ENCODE peak calls at places on chromosomes 11 and 22, in five cellular contexts. K is pulmonary artery endothelial cell, G is cardiac muscle cell, R is neuronal stem cell, W is OCI-M1. A is an unnamed sample.

GRCh38 chr11:27626269-27626937 is 73.9 kb downstream of the BDNF start:
- DNase-seq in K (no peak), G (no peak), R (no peak), W (no peak), A (no peak)

GRCh38 chr11:103183981-103184592 is 74.9 kb downstream of the DYNC2H1 start:
- DNase-seq in K (no peak), G (peak), R (no peak), W (no peak), A (no peak)

GRCh38 chr11:128804481-128804880 is 62.6 kb downstream of the KCNJ1 start:
- DNase-seq in K (no peak), G (peak), R (no peak), W (no peak), A (no peak)

GRCh38 chr22:45910928-45911467 is 66.0 kb downstream of the WNT7B start:
- DNase-seq in K (no peak), G (no peak), R (no peak), W (no peak), A (no peak)

GRCh38 chr11:363948-364761 is 5.1 kb upstream of the B4GALNT4 start:
- DNase-seq in K (no peak), G (no peak), R (no peak), W (peak), A (peak)

GRCh38 chr11:59206635-59207034 is 6.1 kb downstream of the MPEG1 start:
- DNase-seq in K (no peak), G (peak), R (no peak), W (peak), A (no peak)

GRCh38 chr11:61972112-61972795 is 4.8 kb upstream of the FTH1 start:
- DNase-seq in K (no peak), G (peak), R (no peak), W (peak), A (no peak)

GRCh38 chr11:68012843-68013610 is 2.9 kb downstream of the ALDH3B1 start:
- DNase-seq in K (no peak), G (peak), R (no peak), W (no peak), A (no peak)

GRCh38 chr11:77814848-77815247 is 5.7 kb downstream of the RSF1 start:
- DNase-seq in K (no peak), G (no peak), R (no peak), W (peak), A (no peak)

GRCh38 chr11:95067042-95067827 is 516 bp downstream of the SRSF8 start:
- DNase-seq in K (no peak), G (peak), R (peak), W (peak), A (peak)

GRCh38 chr11:70128435-70128906 is 50.4 kb downstream of the ANO1 start:
- DNase-seq in K (peak), G (no peak), R (no peak), W (no peak), A (no peak)

GRCh38 chr11:118856314-118856713 is 27.4 kb upstream of the CXCR5 start:
- DNase-seq in K (no peak), G (no peak), R (no peak), W (no peak), A (no peak)

GRCh38 chr11:110525883-110526282 is 96.1 kb downstream of the FDX1 start:
- DNase-seq in K (no peak), G (peak), R (no peak), W (no peak), A (no peak)

GRCh38 chr11:112162761-112163669 is 879 bp downstream of the IL18 start:
- DNase-seq in K (no peak), G (no peak), R (no peak), W (peak), A (no peak)

GRCh38 chr22:37482244-37482643 is 3.9 kb downstream of the MFNG start:
- DNase-seq in K (no peak), G (no peak), R (no peak), W (no peak), A (no peak)

GRCh38 chr11:2570211-2570811 is 125.5 kb downstream of the KCNQ1 start:
- DNase-seq in K (no peak), G (no peak), R (no peak), W (no peak), A (no peak)

GRCh38 chr11:93652161-93652597 is 9.3 kb upstream of the CEP295 start:
- DNase-seq in K (no peak), G (peak), R (peak), W (peak), A (no peak)

GRCh38 chr11:124879999-124880611 is 14.9 kb downstream of the ROBO3 start:
- DNase-seq in K (no peak), G (no peak), R (no peak), W (no peak), A (no peak)

GRCh38 chr11:17864478-17864941 is 129.9 kb downstream of the KCNC1 start:
- DNase-seq in K (no peak), G (no peak), R (no peak), W (peak), A (no peak)

GRCh38 chr11:59574467-59574866 is 41.1 kb downstream of the OSBP start:
- DNase-seq in K (no peak), G (no peak), R (no peak), W (no peak), A (no peak)

GRCh38 chr11:77557553-77557952 is 32.2 kb upstream of the AQP11 start:
- DNase-seq in K (no peak), G (peak), R (no peak), W (peak), A (no peak)

GRCh38 chr11:131748146-131749050 is 378.0 kb downstream of the NTM start:
- DNase-seq in K (peak), G (peak), R (peak), W (peak), A (no peak)

GRCh38 chr11:103624708-103625623 is 411.5 kb upstream of the DDI1 start:
- DNase-seq in K (peak), G (peak), R (no peak), W (no peak), A (no peak)

GRCh38 chr11:128956401-128957203 is 13.9 kb upstream of the TP53AIP1 start:
- DNase-seq in K (peak), G (peak), R (peak), W (peak), A (no peak)

GRCh38 chr11:199004-199581 is 6.2 kb downstream of the SCGB1C1 start:
- DNase-seq in K (no peak), G (no peak), R (no peak), W (no peak), A (no peak)

GRCh38 chr11:16395601-16396000 is 39.3 kb upstream of the SOX6 start:
- DNase-seq in K (no peak), G (no peak), R (no peak), W (no peak), A (no peak)

GRCh38 chr11:3132831-3133455 is 32.2 kb downstream of the OSBPL5 start:
- DNase-seq in K (no peak), G (no peak), R (no peak), W (no peak), A (no peak)

GRCh38 chr22:43560651-43561050 is 148.8 kb downstream of the MPPED1 start:
- DNase-seq in K (no peak), G (no peak), R (no peak), W (no peak), A (no peak)

GRCh38 chr22:43884600-43885318 is 7.1 kb downstream of the PNPLA5 start:
- DNase-seq in K (no peak), G (peak), R (peak), W (peak), A (no peak)

GRCh38 chr11:75254326-75254725 is 13.8 kb downstream of the TPBGL start:
- DNase-seq in K (no peak), G (no peak), R (no peak), W (no peak), A (no peak)